ENCODE peak calls at places on chromosomes 7 and 10, in nine cellular contexts. H, M, G, B, Y, F, L, R and O are unnamed samples.
A peak's percentile ranks its signal among the peaks of the same experiment; 100 is the strongest.

GRCh38 chr10:34507217-34507616 is 307.9 kb downstream of the PARD3 start:
- DNase-seq in H (no peak), M (no peak), G (no peak), B (no peak), Y (no peak), F (no peak), L (no peak), R (no peak), O (no peak)

GRCh38 chr7:31553636-31554035 is 39.7 kb downstream of the ITPRID1 start:
- DNase-seq in H (no peak), M (no peak), G (no peak), B (no peak), Y (no peak), F (no peak), L (no peak), R (no peak), O (no peak)

GRCh38 chr7:82501256-82501815 is 57.8 kb upstream of the CACNA2D1 start:
- DNase-seq in H (no peak), M (no peak), G (no peak), B (no peak), Y (no peak), F (no peak), L (no peak), R (no peak), O (peak; percentile 1)

GRCh38 chr7:47915066-47915976 is 32.9 kb downstream of the PKD1L1 start:
- DNase-seq in H (no peak), M (no peak), G (no peak), B (no peak), Y (peak; percentile 21), F (no peak), L (no peak), R (no peak), O (peak; percentile 51)

GRCh38 chr7:41536116-41536515 is 166.8 kb downstream of the INHBA start:
- DNase-seq in H (no peak), M (no peak), G (no peak), B (no peak), Y (no peak), F (no peak), L (no peak), R (peak; percentile 55), O (no peak)

GRCh38 chr7:18780266-18780665 is 284.7 kb downstream of the HDAC9 start:
- DNase-seq in H (no peak), M (no peak), G (no peak), B (no peak), Y (no peak), F (no peak), L (no peak), R (no peak), O (peak; percentile 75)

GRCh38 chr7:4766666-4767530 is 8.5 kb upstream of the AP5Z1 start:
- DNase-seq in H (no peak), M (no peak), G (no peak), B (no peak), Y (no peak), F (no peak), L (no peak), R (no peak), O (no peak)

GRCh38 chr7:70937424-70937823 is 194.5 kb upstream of the GALNT17 start:
- DNase-seq in H (no peak), M (no peak), G (no peak), B (no peak), Y (no peak), F (no peak), L (no peak), R (no peak), O (no peak)

GRCh38 chr7:71752171-71752935 is 620.4 kb downstream of the GALNT17 start:
- DNase-seq in H (no peak), M (no peak), G (peak; percentile 70), B (no peak), Y (peak; percentile 11), F (no peak), L (no peak), R (peak; percentile 5), O (no peak)

GRCh38 chr7:105493196-105493927 is 28.7 kb downstream of the PUS7 start:
- DNase-seq in H (no peak), M (no peak), G (no peak), B (no peak), Y (no peak), F (no peak), L (no peak), R (no peak), O (no peak)

GRCh38 chr7:101804087-101804631 is 13.3 kb upstream of the CUX1 start:
- DNase-seq in H (peak; percentile 29), M (peak; percentile 27), G (no peak), B (no peak), Y (no peak), F (no peak), L (no peak), R (no peak), O (no peak)

GRCh38 chr7:35726654-35727053 is 31.7 kb upstream of the HERPUD2 start:
- DNase-seq in H (no peak), M (no peak), G (peak; percentile 67), B (no peak), Y (no peak), F (no peak), L (no peak), R (no peak), O (no peak)

GRCh38 chr10:79946270-79947082 is 2.4 kb downstream of the SFTPD start:
- DNase-seq in H (no peak), M (no peak), G (no peak), B (no peak), Y (no peak), F (no peak), L (no peak), R (no peak), O (no peak)

GRCh38 chr7:151135866-151136514 is 31.5 kb downstream of the GBX1 start:
- DNase-seq in H (no peak), M (no peak), G (no peak), B (no peak), Y (no peak), F (no peak), L (no peak), R (no peak), O (no peak)

GRCh38 chr7:35555386-35555785 is 139.5 kb downstream of the HERPUD2 start:
- DNase-seq in H (no peak), M (no peak), G (no peak), B (no peak), Y (no peak), F (no peak), L (no peak), R (no peak), O (no peak)

GRCh38 chr10:89250814-89251416 is 660 bp downstream of the LIPA start:
- DNase-seq in H (no peak), M (no peak), G (no peak), B (no peak), Y (no peak), F (no peak), L (no peak), R (no peak), O (no peak)

GRCh38 chr10:13614530-13615332 is 28.0 kb downstream of the PRPF18 start:
- DNase-seq in H (no peak), M (no peak), G (no peak), B (no peak), Y (peak; percentile 29), F (peak; percentile 63), L (no peak), R (peak; percentile 56), O (no peak)